ENCODE peak calls at places on chromosomes 16 and 17, in eight cellular contexts. One of them, this sample, is unnamed. For H3K9me3 and H3K4me1, the result is how much of the 10 kb centered on the place peaks cover.

GRCh38 chr17:5826384-5826783 is 242.1 kb upstream of the NLRP1 start:
- DNase-seq in mammary epithelial cell: peak
- DNase-seq in SK-N-SH: no peak
- DNase-seq in GM23248: no peak
- DNase-seq in PC-3: peak
- DNase-seq in HCT116: no peak
- DNase-seq in neuronal stem cell: no peak
- DNase-seq in NT2/D1: no peak
- DNase-seq in this sample: no peak

GRCh38 chr16:2584742-2585650 is 47.2 kb downstream of the PDPK1 start:
- DNase-seq in mammary epithelial cell: no peak
- DNase-seq in SK-N-SH: no peak
- DNase-seq in GM23248: no peak
- DNase-seq in PC-3: no peak
- DNase-seq in HCT116: no peak
- DNase-seq in neuronal stem cell: no peak
- DNase-seq in NT2/D1: no peak
- DNase-seq in this sample: no peak

GRCh38 chr16:85461814-85462404 is 151.2 kb upstream of the GSE1 start:
- DNase-seq in mammary epithelial cell: no peak
- DNase-seq in SK-N-SH: peak
- DNase-seq in GM23248: peak
- DNase-seq in PC-3: no peak
- DNase-seq in HCT116: no peak
- DNase-seq in neuronal stem cell: peak
- DNase-seq in NT2/D1: peak
- DNase-seq in this sample: peak

GRCh38 chr16:65343556-65343955 is 221.7 kb upstream of the CDH11 start:
- DNase-seq in mammary epithelial cell: no peak
- DNase-seq in SK-N-SH: no peak
- DNase-seq in GM23248: no peak
- DNase-seq in PC-3: peak
- DNase-seq in HCT116: no peak
- DNase-seq in neuronal stem cell: no peak
- DNase-seq in NT2/D1: no peak
- DNase-seq in this sample: no peak

GRCh38 chr17:21756856-21757619 is 64.7 kb downstream of the KCNJ18 start:
- DNase-seq in mammary epithelial cell: no peak
- DNase-seq in SK-N-SH: no peak
- DNase-seq in GM23248: no peak
- DNase-seq in PC-3: no peak
- DNase-seq in HCT116: no peak
- DNase-seq in neuronal stem cell: no peak
- DNase-seq in NT2/D1: no peak
- DNase-seq in this sample: no peak

GRCh38 chr17:4072487-4073157 is 70.2 kb downstream of the ZZEF1 start:
- DNase-seq in mammary epithelial cell: no peak
- DNase-seq in SK-N-SH: no peak
- DNase-seq in GM23248: peak
- DNase-seq in PC-3: peak
- DNase-seq in HCT116: no peak
- DNase-seq in neuronal stem cell: no peak
- DNase-seq in NT2/D1: no peak
- DNase-seq in this sample: peak

GRCh38 chr16:28273511-28273910 is 18.8 kb upstream of the SBK1 start:
- DNase-seq in mammary epithelial cell: no peak
- DNase-seq in SK-N-SH: no peak
- DNase-seq in GM23248: no peak
- DNase-seq in PC-3: no peak
- DNase-seq in HCT116: no peak
- DNase-seq in neuronal stem cell: no peak
- DNase-seq in NT2/D1: no peak
- DNase-seq in this sample: no peak

GRCh38 chr16:6484121-6484520 is 848.5 kb upstream of the RBFOX1 start:
- DNase-seq in mammary epithelial cell: no peak
- DNase-seq in SK-N-SH: no peak
- DNase-seq in GM23248: no peak
- DNase-seq in PC-3: no peak
- DNase-seq in HCT116: no peak
- DNase-seq in neuronal stem cell: no peak
- DNase-seq in NT2/D1: no peak
- DNase-seq in this sample: no peak

GRCh38 chr17:57327176-57327970 is 71.0 kb downstream of the MSI2 start:
- DNase-seq in mammary epithelial cell: no peak
- DNase-seq in SK-N-SH: no peak
- DNase-seq in GM23248: no peak
- DNase-seq in PC-3: no peak
- DNase-seq in HCT116: no peak
- DNase-seq in neuronal stem cell: no peak
- DNase-seq in NT2/D1: no peak
- DNase-seq in this sample: no peak

GRCh38 chr16:69274699-69275235 is 36.4 kb upstream of the VPS4A start:
- DNase-seq in mammary epithelial cell: no peak
- DNase-seq in SK-N-SH: no peak
- DNase-seq in GM23248: no peak
- DNase-seq in PC-3: no peak
- DNase-seq in HCT116: no peak
- DNase-seq in neuronal stem cell: no peak
- DNase-seq in NT2/D1: no peak
- DNase-seq in this sample: no peak

GRCh38 chr17:6209829-6210228 is 139.7 kb downstream of the WSCD1 start:
- DNase-seq in mammary epithelial cell: no peak
- DNase-seq in SK-N-SH: no peak
- DNase-seq in GM23248: no peak
- DNase-seq in PC-3: no peak
- DNase-seq in HCT116: no peak
- DNase-seq in neuronal stem cell: no peak
- DNase-seq in NT2/D1: no peak
- DNase-seq in this sample: no peak

GRCh38 chr16:59210955-59211541 is 476.9 kb upstream of the GOT2 start:
- DNase-seq in mammary epithelial cell: no peak
- DNase-seq in SK-N-SH: no peak
- DNase-seq in GM23248: peak
- DNase-seq in PC-3: no peak
- DNase-seq in HCT116: no peak
- DNase-seq in neuronal stem cell: peak
- DNase-seq in NT2/D1: peak
- DNase-seq in this sample: peak

GRCh38 chr16:68520649-68521086 is 18.4 kb upstream of the ZFP90 start:
- DNase-seq in mammary epithelial cell: peak
- DNase-seq in SK-N-SH: peak
- DNase-seq in GM23248: peak
- DNase-seq in PC-3: peak
- DNase-seq in HCT116: peak
- DNase-seq in neuronal stem cell: peak
- DNase-seq in NT2/D1: peak
- DNase-seq in this sample: peak

GRCh38 chr16:83952940-83953795 is at the start of gene OSGIN1:
- DNase-seq in mammary epithelial cell: peak
- DNase-seq in SK-N-SH: peak
- DNase-seq in GM23248: peak
- DNase-seq in PC-3: peak
- DNase-seq in HCT116: peak
- DNase-seq in neuronal stem cell: no peak
- DNase-seq in NT2/D1: peak
- DNase-seq in this sample: peak

GRCh38 chr17:76145231-76146052 is 4.4 kb upstream of the FOXJ1 start:
- DNase-seq in mammary epithelial cell: no peak
- DNase-seq in SK-N-SH: no peak
- DNase-seq in GM23248: no peak
- DNase-seq in PC-3: no peak
- DNase-seq in HCT116: no peak
- DNase-seq in neuronal stem cell: no peak
- DNase-seq in NT2/D1: no peak
- DNase-seq in this sample: no peak

GRCh38 chr16:76428858-76429257 is 151.7 kb downstream of the CNTNAP4 start:
- DNase-seq in mammary epithelial cell: peak
- DNase-seq in SK-N-SH: no peak
- DNase-seq in GM23248: no peak
- DNase-seq in PC-3: peak
- DNase-seq in HCT116: no peak
- DNase-seq in neuronal stem cell: no peak
- DNase-seq in NT2/D1: no peak
- DNase-seq in this sample: no peak

GRCh38 chr16:79707867-79708266 is 107.3 kb upstream of the MAF start:
- DNase-seq in mammary epithelial cell: peak
- DNase-seq in SK-N-SH: no peak
- DNase-seq in GM23248: peak
- DNase-seq in PC-3: no peak
- DNase-seq in HCT116: no peak
- DNase-seq in neuronal stem cell: no peak
- DNase-seq in NT2/D1: no peak
- DNase-seq in this sample: no peak

GRCh38 chr16:85902366-85903155 is 3.6 kb downstream of the IRF8 start:
- DNase-seq in mammary epithelial cell: no peak
- DNase-seq in SK-N-SH: no peak
- DNase-seq in GM23248: no peak
- DNase-seq in PC-3: no peak
- DNase-seq in HCT116: no peak
- DNase-seq in neuronal stem cell: no peak
- DNase-seq in NT2/D1: no peak
- DNase-seq in this sample: no peak

GRCh38 chr17:3036800-3037199 is 26.6 kb downstream of the OR1D5 start:
- DNase-seq in mammary epithelial cell: no peak
- DNase-seq in SK-N-SH: no peak
- DNase-seq in GM23248: no peak
- DNase-seq in PC-3: no peak
- DNase-seq in HCT116: no peak
- DNase-seq in neuronal stem cell: no peak
- DNase-seq in NT2/D1: no peak
- DNase-seq in this sample: no peak

DNA sequence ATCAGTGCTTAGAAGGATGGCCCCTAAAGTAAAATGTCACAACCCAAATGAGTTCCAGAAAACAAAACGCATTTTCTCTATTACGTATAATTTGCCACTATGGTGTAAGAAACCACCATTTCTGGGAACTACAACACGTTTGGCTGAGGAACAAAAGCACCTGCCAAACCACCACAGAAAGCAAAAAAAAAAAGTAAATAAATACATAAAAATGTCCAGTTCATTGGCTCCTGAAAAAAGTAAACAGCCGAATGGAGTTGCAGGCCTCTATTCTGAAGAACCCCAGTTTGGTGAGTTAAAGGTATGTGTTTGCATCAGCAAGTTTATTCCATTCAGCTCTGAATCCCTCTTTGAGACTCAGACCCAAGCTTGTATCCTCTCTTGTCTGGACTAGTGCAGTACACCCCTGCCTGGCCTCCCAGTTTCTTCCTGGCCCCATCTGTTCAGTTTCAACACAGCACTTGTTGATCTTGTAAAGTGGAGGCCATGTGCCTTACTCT is 36.9 kb downstream of the ERN1 start:
- DNase-seq in mammary epithelial cell: no peak
- DNase-seq in SK-N-SH: no peak
- DNase-seq in GM23248: no peak
- DNase-seq in PC-3: no peak
- DNase-seq in HCT116: no peak
- DNase-seq in neuronal stem cell: no peak
- DNase-seq in NT2/D1: no peak
- DNase-seq in this sample: peak
- H3K9me3 ChIP-seq in mammary epithelial cell: under half
- H3K9me3 ChIP-seq in SK-N-SH: under half
- H3K9me3 ChIP-seq in GM23248: under half
- H3K9me3 ChIP-seq in PC-3: under half
- H3K9me3 ChIP-seq in HCT116: under half
- H3K9me3 ChIP-seq in neuronal stem cell: under half
- H3K9me3 ChIP-seq in NT2/D1: under half
- H3K9me3 ChIP-seq in this sample: under half

GRCh38 chr16:25260416-25260815 is 2.8 kb upstream of the ZKSCAN2 start:
- DNase-seq in mammary epithelial cell: peak
- DNase-seq in SK-N-SH: no peak
- DNase-seq in GM23248: peak
- DNase-seq in PC-3: no peak
- DNase-seq in HCT116: no peak
- DNase-seq in neuronal stem cell: no peak
- DNase-seq in NT2/D1: no peak
- DNase-seq in this sample: no peak

GRCh38 chr16:25256821-25257503 is 683 bp downstream of the ZKSCAN2 start:
- DNase-seq in mammary epithelial cell: no peak
- DNase-seq in SK-N-SH: peak
- DNase-seq in GM23248: peak
- DNase-seq in PC-3: peak
- DNase-seq in HCT116: no peak
- DNase-seq in neuronal stem cell: no peak
- DNase-seq in NT2/D1: no peak
- DNase-seq in this sample: peak

GRCh38 chr16:25257956-25258855 is 561 bp upstream of the ZKSCAN2 start:
- DNase-seq in mammary epithelial cell: peak
- DNase-seq in SK-N-SH: peak
- DNase-seq in GM23248: peak
- DNase-seq in PC-3: peak
- DNase-seq in HCT116: peak
- DNase-seq in neuronal stem cell: no peak
- DNase-seq in NT2/D1: peak
- DNase-seq in this sample: no peak

GRCh38 chr16:25257504-25257955 is at the start of gene ZKSCAN2:
- DNase-seq in mammary epithelial cell: peak
- DNase-seq in SK-N-SH: peak
- DNase-seq in GM23248: peak
- DNase-seq in PC-3: peak
- DNase-seq in HCT116: peak
- DNase-seq in neuronal stem cell: peak
- DNase-seq in NT2/D1: peak
- DNase-seq in this sample: peak

GRCh38 chr16:25258856-25259179 is 1.2 kb upstream of the ZKSCAN2 start:
- DNase-seq in mammary epithelial cell: no peak
- DNase-seq in SK-N-SH: no peak
- DNase-seq in GM23248: no peak
- DNase-seq in PC-3: no peak
- DNase-seq in HCT116: no peak
- DNase-seq in neuronal stem cell: no peak
- DNase-seq in NT2/D1: no peak
- DNase-seq in this sample: no peak
- H3K9ac ChIP-seq in mammary epithelial cell: peak
- H3K9ac ChIP-seq in SK-N-SH: peak
- H3K9ac ChIP-seq in GM23248: peak
- H3K9ac ChIP-seq in PC-3: peak
- H3K9ac ChIP-seq in HCT116: peak
- H3K9ac ChIP-seq in neuronal stem cell: no peak
- H3K9ac ChIP-seq in NT2/D1: peak
- H3K9ac ChIP-seq in this sample: peak

DNA sequence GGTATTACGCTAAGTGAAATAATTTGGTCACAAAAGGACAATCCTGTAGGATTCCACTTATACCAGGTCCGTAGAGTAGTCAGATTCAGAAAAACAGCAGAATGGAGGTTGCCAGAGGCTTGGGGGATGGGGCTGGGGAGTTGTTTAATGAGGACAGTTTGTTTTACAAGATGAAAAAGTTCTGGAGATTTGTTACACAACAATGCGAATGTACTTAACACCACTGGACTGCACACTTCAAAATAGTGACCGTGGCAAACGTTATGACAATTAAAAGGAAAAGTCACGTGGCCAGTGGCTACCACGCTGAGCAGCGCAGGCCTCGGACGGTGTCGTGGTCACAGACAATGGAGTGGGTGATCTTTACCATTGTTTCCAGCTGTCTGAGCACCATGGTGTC is 338.1 kb downstream of the SEC14L1 start:
- DNase-seq in mammary epithelial cell: no peak
- DNase-seq in SK-N-SH: no peak
- DNase-seq in GM23248: no peak
- DNase-seq in PC-3: no peak
- DNase-seq in HCT116: no peak
- DNase-seq in neuronal stem cell: no peak
- DNase-seq in NT2/D1: no peak
- DNase-seq in this sample: no peak
- H3K4me1 ChIP-seq in mammary epithelial cell: half or more
- H3K4me1 ChIP-seq in SK-N-SH: half or more
- H3K4me1 ChIP-seq in GM23248: under half
- H3K4me1 ChIP-seq in PC-3: under half
- H3K4me1 ChIP-seq in HCT116: under half
- H3K4me1 ChIP-seq in neuronal stem cell: under half
- H3K4me1 ChIP-seq in NT2/D1: half or more
- H3K4me1 ChIP-seq in this sample: half or more

GRCh38 chr16:78563905-78564304 is 464.5 kb downstream of the WWOX start:
- DNase-seq in mammary epithelial cell: peak
- DNase-seq in SK-N-SH: no peak
- DNase-seq in GM23248: no peak
- DNase-seq in PC-3: no peak
- DNase-seq in HCT116: no peak
- DNase-seq in neuronal stem cell: no peak
- DNase-seq in NT2/D1: no peak
- DNase-seq in this sample: no peak
- H3K9me3 ChIP-seq in mammary epithelial cell: under half
- H3K9me3 ChIP-seq in SK-N-SH: under half
- H3K9me3 ChIP-seq in GM23248: under half
- H3K9me3 ChIP-seq in PC-3: under half
- H3K9me3 ChIP-seq in HCT116: under half
- H3K9me3 ChIP-seq in neuronal stem cell: under half
- H3K9me3 ChIP-seq in NT2/D1: under half
- H3K9me3 ChIP-seq in this sample: under half